ENCODE peak calls at places on chromosome 22, in six cellular contexts. One of them, this sample, is unnamed.

GRCh38 chr22:24952837-24953293 is 349 bp downstream of the KIAA1671 start:
- DNase-seq in HepG2: peak
- DNase-seq in H1: peak
- DNase-seq in GM12892: no peak
- DNase-seq in GM12878: no peak
- DNase-seq in K562: no peak
- DNase-seq in this sample: peak

GRCh38 chr22:17562906-17563870 is at the start of gene SLC25A18:
- DNase-seq in HepG2: peak
- DNase-seq in H1: peak
- DNase-seq in GM12892: no peak
- DNase-seq in GM12878: no peak
- DNase-seq in K562: peak
- DNase-seq in this sample: no peak

GRCh38 chr22:22687638-22688500 is 43.5 kb downstream of the GGTLC2 start:
- DNase-seq in HepG2: peak
- DNase-seq in H1: no peak
- DNase-seq in GM12892: no peak
- DNase-seq in GM12878: no peak
- DNase-seq in K562: peak
- DNase-seq in this sample: no peak

GRCh38 chr22:36641902-36642640 is 61.5 kb downstream of the CACNG2 start:
- DNase-seq in HepG2: no peak
- DNase-seq in H1: no peak
- DNase-seq in GM12892: no peak
- DNase-seq in GM12878: no peak
- DNase-seq in K562: no peak
- DNase-seq in this sample: no peak

GRCh38 chr22:29113329-29113728 is 40.5 kb downstream of the KREMEN1 start:
- DNase-seq in HepG2: no peak
- DNase-seq in H1: no peak
- DNase-seq in GM12892: no peak
- DNase-seq in GM12878: no peak
- DNase-seq in K562: no peak
- DNase-seq in this sample: no peak

GRCh38 chr22:19880786-19881569 is 26.3 kb upstream of the GNB1L start:
- DNase-seq in HepG2: peak
- DNase-seq in H1: peak
- DNase-seq in GM12892: no peak
- DNase-seq in GM12878: no peak
- DNase-seq in K562: peak
- DNase-seq in this sample: peak

GRCh38 chr22:49235463-49236300 is 592.0 kb downstream of the BRD1 start:
- DNase-seq in HepG2: no peak
- DNase-seq in H1: peak
- DNase-seq in GM12892: no peak
- DNase-seq in GM12878: no peak
- DNase-seq in K562: no peak
- DNase-seq in this sample: no peak

GRCh38 chr22:35633520-35633919 is 14.7 kb upstream of the APOL6 start:
- DNase-seq in HepG2: no peak
- DNase-seq in H1: no peak
- DNase-seq in GM12892: no peak
- DNase-seq in GM12878: no peak
- DNase-seq in K562: no peak
- DNase-seq in this sample: no peak

GRCh38 chr22:17842386-17842785 is 68.1 kb upstream of the BID start:
- DNase-seq in HepG2: no peak
- DNase-seq in H1: no peak
- DNase-seq in GM12892: no peak
- DNase-seq in GM12878: no peak
- DNase-seq in K562: no peak
- DNase-seq in this sample: peak

GRCh38 chr22:49473286-49473685 is 354.4 kb downstream of the BRD1 start:
- DNase-seq in HepG2: no peak
- DNase-seq in H1: no peak
- DNase-seq in GM12892: no peak
- DNase-seq in GM12878: no peak
- DNase-seq in K562: no peak
- DNase-seq in this sample: no peak

GRCh38 chr22:22246706-22247105 is 2.1 kb downstream of the VPREB1 start:
- DNase-seq in HepG2: no peak
- DNase-seq in H1: no peak
- DNase-seq in GM12892: no peak
- DNase-seq in GM12878: no peak
- DNase-seq in K562: no peak
- DNase-seq in this sample: no peak

GRCh38 chr22:37940698-37941376 is 12.6 kb downstream of the C22orf23 start:
- DNase-seq in HepG2: no peak
- DNase-seq in H1: no peak
- DNase-seq in GM12892: no peak
- DNase-seq in GM12878: no peak
- DNase-seq in K562: no peak
- DNase-seq in this sample: no peak

GRCh38 chr22:23196165-23196564 is 15.9 kb downstream of the BCR start:
- DNase-seq in HepG2: no peak
- DNase-seq in H1: no peak
- DNase-seq in GM12892: no peak
- DNase-seq in GM12878: no peak
- DNase-seq in K562: no peak
- DNase-seq in this sample: no peak

GRCh38 chr22:25360411-25360810 is 141.0 kb downstream of the CRYBB2 start:
- DNase-seq in HepG2: no peak
- DNase-seq in H1: no peak
- DNase-seq in GM12892: no peak
- DNase-seq in GM12878: no peak
- DNase-seq in K562: no peak
- DNase-seq in this sample: no peak

GRCh38 chr22:22009661-22010060 is 27.1 kb upstream of the TOP3B start:
- DNase-seq in HepG2: no peak
- DNase-seq in H1: no peak
- DNase-seq in GM12892: no peak
- DNase-seq in GM12878: no peak
- DNase-seq in K562: no peak
- DNase-seq in this sample: no peak

GRCh38 chr22:47851586-47851985 is 1089.1 kb downstream of the TBC1D22A start:
- DNase-seq in HepG2: no peak
- DNase-seq in H1: no peak
- DNase-seq in GM12892: no peak
- DNase-seq in GM12878: no peak
- DNase-seq in K562: no peak
- DNase-seq in this sample: no peak

GRCh38 chr22:20566420-20567260 is 59.2 kb downstream of the MED15 start:
- DNase-seq in HepG2: no peak
- DNase-seq in H1: no peak
- DNase-seq in GM12892: no peak
- DNase-seq in GM12878: no peak
- DNase-seq in K562: no peak
- DNase-seq in this sample: no peak

GRCh38 chr22:23783496-23784167 is 3.1 kb upstream of the SMARCB1 start:
- DNase-seq in HepG2: no peak
- DNase-seq in H1: no peak
- DNase-seq in GM12892: no peak
- DNase-seq in GM12878: no peak
- DNase-seq in K562: no peak
- DNase-seq in this sample: no peak

GRCh38 chr22:40518840-40519239 is 117.7 kb downstream of the MRTFA start:
- DNase-seq in HepG2: no peak
- DNase-seq in H1: no peak
- DNase-seq in GM12892: no peak
- DNase-seq in GM12878: no peak
- DNase-seq in K562: no peak
- DNase-seq in this sample: no peak

GRCh38 chr22:28780296-28780695 is 7.8 kb downstream of the CCDC117 start:
- DNase-seq in HepG2: no peak
- DNase-seq in H1: no peak
- DNase-seq in GM12892: no peak
- DNase-seq in GM12878: no peak
- DNase-seq in K562: no peak
- DNase-seq in this sample: no peak

GRCh38 chr22:25815561-25815960 is 73.6 kb downstream of the MYO18B start:
- DNase-seq in HepG2: no peak
- DNase-seq in H1: no peak
- DNase-seq in GM12892: no peak
- DNase-seq in GM12878: no peak
- DNase-seq in K562: no peak
- DNase-seq in this sample: no peak

GRCh38 chr22:27100789-27101188 is 443.4 kb downstream of the MIAT start:
- DNase-seq in HepG2: no peak
- DNase-seq in H1: peak
- DNase-seq in GM12892: no peak
- DNase-seq in GM12878: no peak
- DNase-seq in K562: no peak
- DNase-seq in this sample: no peak

GRCh38 chr22:25749420-25750169 is 7.6 kb downstream of the MYO18B start:
- DNase-seq in HepG2: no peak
- DNase-seq in H1: no peak
- DNase-seq in GM12892: no peak
- DNase-seq in GM12878: peak
- DNase-seq in K562: no peak
- DNase-seq in this sample: no peak

GRCh38 chr22:37417737-37418348 is 9.4 kb downstream of the ELFN2 start:
- DNase-seq in HepG2: no peak
- DNase-seq in H1: no peak
- DNase-seq in GM12892: no peak
- DNase-seq in GM12878: no peak
- DNase-seq in K562: no peak
- DNase-seq in this sample: no peak

GRCh38 chr22:36160499-36160942 is at the start of gene APOL3:
- DNase-seq in HepG2: no peak
- DNase-seq in H1: no peak
- DNase-seq in GM12892: no peak
- DNase-seq in GM12878: peak
- DNase-seq in K562: no peak
- DNase-seq in this sample: no peak

GRCh38 chr22:47836957-47837356 is 1074.5 kb downstream of the TBC1D22A start:
- DNase-seq in HepG2: no peak
- DNase-seq in H1: no peak
- DNase-seq in GM12892: no peak
- DNase-seq in GM12878: no peak
- DNase-seq in K562: no peak
- DNase-seq in this sample: no peak

GRCh38 chr22:20549232-20549841 is 41.9 kb downstream of the MED15 start:
- DNase-seq in HepG2: no peak
- DNase-seq in H1: no peak
- DNase-seq in GM12892: no peak
- DNase-seq in GM12878: no peak
- DNase-seq in K562: peak
- DNase-seq in this sample: no peak

GRCh38 chr22:20107951-20108756 is 7.8 kb upstream of the RANBP1 start:
- DNase-seq in HepG2: no peak
- DNase-seq in H1: no peak
- DNase-seq in GM12892: no peak
- DNase-seq in GM12878: no peak
- DNase-seq in K562: no peak
- DNase-seq in this sample: no peak

GRCh38 chr22:20421507-20421874 is 16.1 kb downstream of the SCARF2 start:
- DNase-seq in HepG2: no peak
- DNase-seq in H1: no peak
- DNase-seq in GM12892: no peak
- DNase-seq in GM12878: no peak
- DNase-seq in K562: no peak
- DNase-seq in this sample: no peak

GRCh38 chr22:44497904-44498242 is at the start of gene RTL6:
- DNase-seq in HepG2: no peak
- DNase-seq in H1: no peak
- DNase-seq in GM12892: no peak
- DNase-seq in GM12878: no peak
- DNase-seq in K562: no peak
- DNase-seq in this sample: no peak
- TF ChIP-seq POLR2AphosphoS5 in HepG2: no peak
- TF ChIP-seq POLR2AphosphoS5 in H1: no peak
- TF ChIP-seq POLR2AphosphoS5 in GM12892: no peak
- TF ChIP-seq POLR2AphosphoS5 in GM12878: no peak
- TF ChIP-seq POLR2AphosphoS5 in K562: no peak
- TF ChIP-seq POLR2AphosphoS5 in this sample: no peak

DNA sequence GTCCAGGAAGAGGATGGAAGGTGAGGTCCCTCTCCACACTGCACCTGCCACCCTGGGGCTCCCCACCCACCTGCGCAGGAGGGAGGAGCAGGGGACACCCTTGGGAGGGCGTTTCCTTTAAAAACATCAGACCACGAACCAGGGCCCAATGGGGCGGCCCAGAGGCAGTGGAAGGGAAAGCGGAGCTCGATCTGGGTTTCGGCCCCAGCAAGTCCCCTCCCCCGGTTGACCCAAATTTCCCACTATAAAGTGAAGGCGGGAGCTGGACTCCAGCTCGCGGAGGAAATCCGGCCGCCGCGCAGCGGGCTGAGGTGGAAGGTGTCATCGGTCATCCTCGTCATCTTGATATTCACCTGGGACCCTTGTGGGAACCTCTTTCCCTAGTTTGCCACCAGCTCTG is 99.3 kb downstream of the WNT7B start:
- DNase-seq in HepG2: no peak
- DNase-seq in H1: peak
- DNase-seq in GM12892: no peak
- DNase-seq in GM12878: no peak
- DNase-seq in K562: no peak
- DNase-seq in this sample: no peak
- TF ChIP-seq TAF1 in HepG2: no peak
- TF ChIP-seq TAF1 in H1: no peak
- TF ChIP-seq TAF1 in GM12892: no peak
- TF ChIP-seq TAF1 in GM12878: no peak
- TF ChIP-seq TAF1 in K562: no peak
- TF ChIP-seq TAF1 in this sample: no peak

GRCh38 chr22:42584364-42584940 is 30.2 kb downstream of the POLDIP3 start:
- DNase-seq in HepG2: no peak
- DNase-seq in H1: no peak
- DNase-seq in GM12892: no peak
- DNase-seq in GM12878: no peak
- DNase-seq in K562: no peak
- DNase-seq in this sample: no peak
- TF ChIP-seq POLR2AphosphoS5 in HepG2: no peak
- TF ChIP-seq POLR2AphosphoS5 in H1: peak
- TF ChIP-seq POLR2AphosphoS5 in GM12892: no peak
- TF ChIP-seq POLR2AphosphoS5 in GM12878: no peak
- TF ChIP-seq POLR2AphosphoS5 in K562: no peak
- TF ChIP-seq POLR2AphosphoS5 in this sample: no peak

GRCh38 chr22:30245181-30245984 is 1.2 kb downstream of the LIF start:
- DNase-seq in HepG2: peak
- DNase-seq in H1: no peak
- DNase-seq in GM12892: no peak
- DNase-seq in GM12878: no peak
- DNase-seq in K562: no peak
- DNase-seq in this sample: no peak
- TF ChIP-seq TAF1 in HepG2: no peak
- TF ChIP-seq TAF1 in H1: no peak
- TF ChIP-seq TAF1 in GM12892: no peak
- TF ChIP-seq TAF1 in GM12878: no peak
- TF ChIP-seq TAF1 in K562: no peak
- TF ChIP-seq TAF1 in this sample: no peak

GRCh38 chr22:46069518-46070214 is 80.7 kb upstream of the PPARA start:
- DNase-seq in HepG2: no peak
- DNase-seq in H1: no peak
- DNase-seq in GM12892: no peak
- DNase-seq in GM12878: no peak
- DNase-seq in K562: no peak
- DNase-seq in this sample: no peak
- TF ChIP-seq POLR2AphosphoS5 in HepG2: no peak
- TF ChIP-seq POLR2AphosphoS5 in H1: no peak
- TF ChIP-seq POLR2AphosphoS5 in GM12892: no peak
- TF ChIP-seq POLR2AphosphoS5 in GM12878: no peak
- TF ChIP-seq POLR2AphosphoS5 in K562: no peak
- TF ChIP-seq POLR2AphosphoS5 in this sample: no peak

GRCh38 chr22:44578115-44578457 is 80.1 kb upstream of the RTL6 start:
- DNase-seq in HepG2: no peak
- DNase-seq in H1: no peak
- DNase-seq in GM12892: no peak
- DNase-seq in GM12878: no peak
- DNase-seq in K562: no peak
- DNase-seq in this sample: no peak
- TF ChIP-seq TAF1 in HepG2: no peak
- TF ChIP-seq TAF1 in H1: no peak
- TF ChIP-seq TAF1 in GM12892: no peak
- TF ChIP-seq TAF1 in GM12878: no peak
- TF ChIP-seq TAF1 in K562: no peak
- TF ChIP-seq TAF1 in this sample: no peak